ENCODE peak calls at places on chromosomes 4 and X, in six cellular contexts. X is HCT116, F is K562, U is HepG2, Z is GM12878, P is SK-N-SH. E is an unnamed sample.

GRCh38 chr4:136713140-136713539 is 819.2 kb downstream of the PCDH18 start:
- DNase-seq in Z (no peak), P (no peak), F (no peak), X (no peak), U (no peak), E (no peak)

GRCh38 chr4:105520819-105521790 is 31.3 kb upstream of the ARHGEF38 start:
- DNase-seq in X (peak; percentile 32), F (peak; percentile 45), P (peak; percentile 69), Z (peak; percentile 15), U (peak; percentile 35), E (peak; percentile 27)

GRCh38 chrX:17860811-17861495 is at the start of gene RAI2:
- DNase-seq in X (no peak), P (peak; percentile 75), U (no peak), F (peak; percentile 17), Z (no peak), E (no peak)

GRCh38 chrX:44775726-44776125 is 68.1 kb upstream of the DUSP21 start:
- DNase-seq in Z (no peak), F (no peak), P (no peak), U (no peak), X (no peak), E (no peak)

GRCh38 chr4:86835677-86836076 is 13.5 kb downstream of the SLC10A6 start:
- DNase-seq in P (no peak), Z (no peak), U (no peak), X (no peak), F (no peak), E (no peak)

GRCh38 chr4:113951263-113951662 is 28.2 kb downstream of the ARSJ start:
- DNase-seq in F (no peak), P (no peak), U (no peak), Z (no peak), X (peak; percentile 45), E (no peak)

GRCh38 chrX:107935200-107935599 is 47.0 kb downstream of the TEX13B start:
- DNase-seq in U (no peak), Z (no peak), X (no peak), F (no peak), P (no peak), E (peak; percentile 2)

GRCh38 chr4:98510757-98511517 is 147.5 kb downstream of the TSPAN5 start:
- DNase-seq in F (no peak), X (no peak), P (no peak), Z (no peak), U (no peak), E (no peak)

GRCh38 chr4:85128246-85129204 is 162.0 kb upstream of the WDFY3 start:
- DNase-seq in X (no peak), Z (no peak), U (no peak), P (no peak), F (no peak), E (no peak)

GRCh38 chrX:41655101-41655500 is 33.7 kb upstream of the GPR34 start:
- DNase-seq in Z (no peak), P (no peak), X (no peak), F (no peak), U (no peak), E (no peak)

GRCh38 chr4:94244829-94245185 is 37.1 kb downstream of the SMARCAD1 start:
- DNase-seq in X (no peak), U (no peak), F (no peak), P (no peak), Z (no peak), E (no peak)

GRCh38 chr4:106090826-106091225 is 195.6 kb downstream of the NPNT start:
- DNase-seq in P (no peak), F (no peak), X (no peak), U (no peak), Z (no peak), E (no peak)

GRCh38 chr4:25756503-25756902 is 100.9 kb downstream of the SLC34A2 start:
- DNase-seq in F (no peak), U (peak; percentile 36), Z (no peak), X (no peak), P (no peak), E (no peak)

GRCh38 chr4:40046311-40046980 is 10.2 kb upstream of the N4BP2 start:
- DNase-seq in X (no peak), P (no peak), Z (no peak), U (peak; percentile 93), F (peak; percentile 38), E (no peak)

GRCh38 chrX:15206306-15206705 is 63.6 kb downstream of the ASB9 start:
- DNase-seq in P (no peak), U (no peak), F (no peak), Z (no peak), X (no peak), E (no peak)

GRCh38 chr4:153809916-153810810 is 21.3 kb upstream of the SFRP2 start:
- DNase-seq in F (no peak), X (no peak), P (no peak), Z (no peak), U (no peak), E (no peak)

GRCh38 chr4:10158355-10158942 is 41.9 kb upstream of the WDR1 start:
- DNase-seq in U (peak; percentile 16), F (no peak), Z (no peak), X (no peak), P (no peak), E (no peak)

GRCh38 chrX:2423293-2423692 is 77.5 kb downstream of the DHRSX start:
- DNase-seq in X (no peak), Z (no peak), F (no peak), U (no peak), P (no peak), E (peak; percentile 2)

DNA sequence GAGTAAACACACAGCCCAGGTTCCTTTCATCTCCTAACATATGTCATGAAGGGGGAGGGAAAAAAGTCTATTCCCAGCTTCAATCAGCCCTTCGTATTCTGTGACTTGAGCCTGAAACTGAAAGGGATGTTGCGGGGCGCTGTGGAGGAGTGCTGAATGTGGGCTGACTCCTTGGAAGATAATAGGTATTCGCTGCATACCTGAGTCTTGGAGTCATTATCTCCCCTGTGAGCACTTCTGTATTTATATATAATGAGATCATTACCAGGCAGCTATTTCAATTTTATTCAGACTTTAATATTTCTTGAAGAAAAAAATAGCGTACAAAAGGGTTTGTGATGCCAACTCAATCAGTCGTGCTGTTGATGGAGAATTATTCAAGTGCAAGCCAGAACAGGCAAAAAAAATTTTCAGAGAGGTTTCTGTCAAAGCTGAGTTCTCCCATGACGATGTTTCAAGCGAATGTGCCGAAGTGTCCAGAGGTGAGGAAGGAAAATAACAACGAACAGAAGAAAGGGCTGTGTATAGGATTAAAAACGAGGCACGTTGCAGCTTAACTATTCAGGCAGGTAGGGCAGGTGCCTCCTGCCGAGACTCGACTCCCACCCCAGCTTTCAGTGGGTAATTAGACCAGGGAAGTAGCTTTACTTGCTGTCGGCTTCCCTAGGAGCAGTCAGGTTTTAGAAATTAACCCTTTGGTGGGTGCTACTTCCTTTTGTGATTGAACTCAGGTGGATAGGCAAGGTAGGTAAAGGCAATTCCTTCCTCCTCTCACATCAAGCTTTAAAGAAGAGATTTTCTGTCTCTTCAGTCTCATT is 163.7 kb upstream of the NOCT start:
- DNase-seq in U (no peak), F (no peak), Z (no peak), X (no peak), P (no peak), E (no peak)
- H3K4me3 ChIP-seq in U (no peak overlapping the region), F (no peak overlapping the region), Z (no peak overlapping the region), X (no peak overlapping the region), P (no peak overlapping the region), E (no peak overlapping the region)

DNA sequence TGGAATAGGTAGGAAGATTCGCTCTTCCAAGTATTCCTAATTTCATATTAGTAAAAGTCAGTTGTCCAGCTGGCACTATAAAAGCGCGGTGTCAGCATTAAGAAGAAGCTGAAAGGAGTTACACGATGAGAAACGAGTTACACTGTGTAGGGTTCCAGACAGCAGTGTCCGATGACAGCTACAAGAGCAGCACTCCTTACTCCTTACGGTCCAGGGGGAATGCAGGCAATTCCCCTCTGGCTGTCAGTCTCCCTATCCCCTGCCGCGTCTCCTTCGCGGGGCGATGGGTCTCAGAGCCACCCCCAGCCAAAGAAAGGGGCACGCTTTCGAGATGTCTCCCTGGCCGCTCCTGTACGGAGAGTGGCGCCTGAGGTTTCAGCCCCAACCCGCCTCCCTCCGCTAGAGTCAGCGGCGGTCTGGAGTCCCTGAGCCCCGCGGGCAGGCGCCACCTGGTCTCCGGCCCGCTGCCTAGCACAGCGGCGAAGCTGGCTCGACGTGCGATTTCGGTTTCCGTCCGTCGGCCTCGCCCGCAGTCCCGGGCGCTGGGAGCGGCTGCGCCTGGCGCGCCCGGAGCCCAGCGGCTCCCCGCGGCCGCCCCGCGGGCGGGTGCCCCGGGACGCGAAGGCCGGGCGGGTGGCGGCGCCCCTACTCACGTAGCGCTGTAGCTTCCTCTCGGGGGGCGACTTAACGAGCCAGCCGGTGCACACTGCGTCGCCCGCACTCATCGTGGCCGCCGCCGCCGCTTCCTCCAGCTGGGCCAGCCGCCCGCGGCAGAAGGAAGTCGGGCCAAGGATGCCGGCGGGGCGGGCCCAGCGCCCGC is at the start of gene GAB3:
- DNase-seq in X (no peak), Z (no peak), U (no peak), P (peak; percentile 65), F (no peak), E (no peak)
- TF ChIP-seq REST in X (no peak), Z (no peak), U (no peak), P (no peak), F (no peak), E (no peak)

DNA sequence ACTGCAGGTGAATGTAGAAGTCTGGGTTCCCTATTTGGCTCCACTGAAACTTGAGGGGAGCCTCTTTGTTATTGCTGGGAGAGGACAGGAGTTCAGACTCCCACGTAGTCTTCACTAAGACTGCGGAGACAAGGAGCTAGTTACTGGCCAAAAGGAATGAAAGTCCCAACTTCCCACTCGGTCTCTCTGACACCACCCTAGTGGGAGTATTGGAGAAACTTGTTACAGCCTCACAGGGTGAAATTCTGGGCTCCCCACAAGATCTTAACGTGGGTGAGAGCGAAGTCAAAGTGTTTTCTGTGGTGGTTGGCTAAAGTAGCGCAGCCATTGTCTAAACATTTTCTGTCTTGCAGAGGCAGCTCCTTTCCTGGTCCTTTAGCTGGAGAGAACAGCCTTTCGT is 13.5 kb downstream of the MYOZ2 start:
- DNase-seq in X (no peak), Z (no peak), F (no peak), P (no peak), U (no peak), E (no peak)
- TF ChIP-seq SIN3A in X (no peak), Z (no peak), F (no peak), P (no peak), U (no peak), E (no peak)

GRCh38 chrX:46559062-46559461 is 13.8 kb upstream of the ZNF674 start:
- DNase-seq in P (no peak), F (no peak), U (no peak), Z (no peak), X (no peak), E (no peak)

GRCh38 chrX:46567388-46567787 is 6.2 kb upstream of the CHST7 start:
- DNase-seq in X (no peak), Z (no peak), U (no peak), F (no peak), P (no peak), E (no peak)

DNA sequence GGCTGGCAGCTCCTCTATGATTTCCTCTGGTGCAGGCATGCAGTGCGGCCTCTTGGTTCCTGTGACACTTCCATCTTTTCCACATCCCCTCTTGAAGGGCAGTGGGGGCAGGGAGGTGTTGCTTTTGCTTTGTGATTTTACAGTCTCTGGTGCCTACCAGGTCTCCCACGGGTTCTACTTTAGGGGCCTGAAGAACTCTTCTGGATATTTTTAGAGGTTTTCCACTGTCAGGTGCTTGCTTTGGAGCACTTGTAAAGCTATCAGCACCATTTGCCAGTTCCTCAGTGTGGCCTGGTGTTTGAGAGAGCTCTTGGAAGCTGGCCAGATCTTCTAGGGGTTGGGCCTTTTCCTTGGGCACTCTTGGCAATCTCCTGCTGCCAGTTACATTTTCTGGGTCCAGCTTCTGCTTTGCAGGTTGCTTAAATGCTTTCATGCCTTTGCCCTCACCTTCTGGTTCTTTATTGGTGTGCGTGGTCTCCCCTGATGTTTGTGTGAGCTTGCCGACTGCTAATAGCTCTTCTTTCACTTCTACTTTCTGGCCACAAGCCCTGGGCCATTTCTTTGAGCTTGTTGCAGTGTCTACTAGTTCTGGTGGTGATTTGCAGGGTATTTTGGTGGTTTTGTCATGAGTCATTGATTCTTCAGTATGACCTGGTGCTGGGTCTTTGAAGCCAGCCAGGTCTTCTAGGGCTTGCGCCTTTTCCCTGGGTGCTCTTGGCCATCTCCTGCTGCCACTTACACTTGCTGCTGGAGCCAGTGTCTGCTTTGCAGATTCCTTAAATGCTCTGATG is 11.4 kb upstream of the CHST7 start:
- DNase-seq in P (no peak), Z (peak; percentile 95), X (no peak), U (no peak), F (no peak), E (no peak)
- H3K4me3 ChIP-seq in P (no peak overlapping the region), Z (peak overlapping the region; percentile 4), X (no peak overlapping the region), U (no peak overlapping the region), F (no peak overlapping the region), E (no peak overlapping the region)

E was measured in Panc1.